ENCODE peak calls at places on chromosome 7, in seven cellular contexts. One of them, this sample, is unnamed.

GRCh38 chr7:40755438-40755837 is 620.6 kb downstream of the SUGCT start:
- DNase-seq in anterior cingulate cortex: no peak
- DNase-seq in activated effector memory CD4-positive, alpha-beta T cell treated with anti-CD3 and anti-CD28 coated beads, Interleukin-2, amount 50 U/mL, for 16 hours: no peak
- DNase-seq in neural progenitor cell: no peak
- DNase-seq in D341Med: no peak
- DNase-seq in activated T-cell treated with anti-CD3 and anti-CD28 coated beads for 48 hours: no peak
- DNase-seq in fibroblast of lung: no peak
- DNase-seq in this sample: no peak

GRCh38 chr7:36535866-36536664 is 146.4 kb downstream of the ANLN start:
- DNase-seq in anterior cingulate cortex: no peak
- DNase-seq in activated effector memory CD4-positive, alpha-beta T cell treated with anti-CD3 and anti-CD28 coated beads, Interleukin-2, amount 50 U/mL, for 16 hours: no peak
- DNase-seq in neural progenitor cell: no peak
- DNase-seq in D341Med: no peak
- DNase-seq in activated T-cell treated with anti-CD3 and anti-CD28 coated beads for 48 hours: no peak
- DNase-seq in fibroblast of lung: peak; percentile 80
- DNase-seq in this sample: no peak

GRCh38 chr7:106057204-106057961 is 54.7 kb downstream of the SYPL1 start:
- DNase-seq in anterior cingulate cortex: no peak
- DNase-seq in activated effector memory CD4-positive, alpha-beta T cell treated with anti-CD3 and anti-CD28 coated beads, Interleukin-2, amount 50 U/mL, for 16 hours: no peak
- DNase-seq in neural progenitor cell: no peak
- DNase-seq in D341Med: no peak
- DNase-seq in activated T-cell treated with anti-CD3 and anti-CD28 coated beads for 48 hours: no peak
- DNase-seq in fibroblast of lung: no peak
- DNase-seq in this sample: no peak

GRCh38 chr7:107854989-107855388 is 36.0 kb upstream of the DLD start:
- DNase-seq in anterior cingulate cortex: no peak
- DNase-seq in activated effector memory CD4-positive, alpha-beta T cell treated with anti-CD3 and anti-CD28 coated beads, Interleukin-2, amount 50 U/mL, for 16 hours: no peak
- DNase-seq in neural progenitor cell: no peak
- DNase-seq in D341Med: no peak
- DNase-seq in activated T-cell treated with anti-CD3 and anti-CD28 coated beads for 48 hours: no peak
- DNase-seq in fibroblast of lung: peak; percentile 19
- DNase-seq in this sample: no peak

GRCh38 chr7:2520808-2521146 is 1.2 kb downstream of the LFNG start:
- DNase-seq in anterior cingulate cortex: no peak
- DNase-seq in activated effector memory CD4-positive, alpha-beta T cell treated with anti-CD3 and anti-CD28 coated beads, Interleukin-2, amount 50 U/mL, for 16 hours: no peak
- DNase-seq in neural progenitor cell: no peak
- DNase-seq in D341Med: no peak
- DNase-seq in activated T-cell treated with anti-CD3 and anti-CD28 coated beads for 48 hours: no peak
- DNase-seq in fibroblast of lung: no peak
- DNase-seq in this sample: no peak

GRCh38 chr7:28103984-28104628 is 76.5 kb downstream of the JAZF1 start:
- DNase-seq in anterior cingulate cortex: no peak
- DNase-seq in activated effector memory CD4-positive, alpha-beta T cell treated with anti-CD3 and anti-CD28 coated beads, Interleukin-2, amount 50 U/mL, for 16 hours: no peak
- DNase-seq in neural progenitor cell: no peak
- DNase-seq in D341Med: no peak
- DNase-seq in activated T-cell treated with anti-CD3 and anti-CD28 coated beads for 48 hours: no peak
- DNase-seq in fibroblast of lung: peak; percentile 40
- DNase-seq in this sample: peak; percentile 69

GRCh38 chr7:73894851-73895441 is 34.0 kb downstream of the TMEM270 start:
- DNase-seq in anterior cingulate cortex: no peak
- DNase-seq in activated effector memory CD4-positive, alpha-beta T cell treated with anti-CD3 and anti-CD28 coated beads, Interleukin-2, amount 50 U/mL, for 16 hours: no peak
- DNase-seq in neural progenitor cell: no peak
- DNase-seq in D341Med: no peak
- DNase-seq in activated T-cell treated with anti-CD3 and anti-CD28 coated beads for 48 hours: no peak
- DNase-seq in fibroblast of lung: peak; percentile 98
- DNase-seq in this sample: peak; percentile 97

GRCh38 chr7:7967909-7968543 is 570 bp upstream of the GLCCI1 start:
- DNase-seq in anterior cingulate cortex: no peak
- DNase-seq in activated effector memory CD4-positive, alpha-beta T cell treated with anti-CD3 and anti-CD28 coated beads, Interleukin-2, amount 50 U/mL, for 16 hours: no peak
- DNase-seq in neural progenitor cell: peak; percentile 9
- DNase-seq in D341Med: no peak
- DNase-seq in activated T-cell treated with anti-CD3 and anti-CD28 coated beads for 48 hours: no peak
- DNase-seq in fibroblast of lung: no peak
- DNase-seq in this sample: no peak

GRCh38 chr7:28151965-28152364 is 28.6 kb downstream of the JAZF1 start:
- DNase-seq in anterior cingulate cortex: no peak
- DNase-seq in activated effector memory CD4-positive, alpha-beta T cell treated with anti-CD3 and anti-CD28 coated beads, Interleukin-2, amount 50 U/mL, for 16 hours: no peak
- DNase-seq in neural progenitor cell: no peak
- DNase-seq in D341Med: no peak
- DNase-seq in activated T-cell treated with anti-CD3 and anti-CD28 coated beads for 48 hours: no peak
- DNase-seq in fibroblast of lung: peak; percentile 78
- DNase-seq in this sample: no peak

GRCh38 chr7:54932818-54933543 is 85.8 kb upstream of the EGFR start:
- DNase-seq in anterior cingulate cortex: peak; percentile 64
- DNase-seq in activated effector memory CD4-positive, alpha-beta T cell treated with anti-CD3 and anti-CD28 coated beads, Interleukin-2, amount 50 U/mL, for 16 hours: no peak
- DNase-seq in neural progenitor cell: peak; percentile 82
- DNase-seq in D341Med: peak; percentile 65
- DNase-seq in activated T-cell treated with anti-CD3 and anti-CD28 coated beads for 48 hours: no peak
- DNase-seq in fibroblast of lung: peak; percentile 80
- DNase-seq in this sample: peak; percentile 67

GRCh38 chr7:21327422-21328191 is 100.3 kb upstream of the SP4 start:
- DNase-seq in anterior cingulate cortex: no peak
- DNase-seq in activated effector memory CD4-positive, alpha-beta T cell treated with anti-CD3 and anti-CD28 coated beads, Interleukin-2, amount 50 U/mL, for 16 hours: no peak
- DNase-seq in neural progenitor cell: no peak
- DNase-seq in D341Med: no peak
- DNase-seq in activated T-cell treated with anti-CD3 and anti-CD28 coated beads for 48 hours: no peak
- DNase-seq in fibroblast of lung: no peak
- DNase-seq in this sample: no peak

GRCh38 chr7:22666732-22667131 is 60.3 kb upstream of the IL6 start:
- DNase-seq in anterior cingulate cortex: no peak
- DNase-seq in activated effector memory CD4-positive, alpha-beta T cell treated with anti-CD3 and anti-CD28 coated beads, Interleukin-2, amount 50 U/mL, for 16 hours: no peak
- DNase-seq in neural progenitor cell: no peak
- DNase-seq in D341Med: no peak
- DNase-seq in activated T-cell treated with anti-CD3 and anti-CD28 coated beads for 48 hours: no peak
- DNase-seq in fibroblast of lung: peak; percentile 75
- DNase-seq in this sample: peak; percentile 71

This sample was measured in NCI-H226.